ENCODE peak calls at places on chromosome 13, in ten cellular contexts. W, H, J, G, B, Q, T, L, E and Z are unnamed samples.

GRCh38 chr13:19838726-19839342 is 24.6 kb downstream of the ZMYM5 start:
- DNase-seq in W (peak), H (no peak), J (no peak), G (peak), B (no peak), Q (no peak), T (no peak), L (no peak), E (no peak), Z (peak)

GRCh38 chr13:40440990-40441820 is 225.2 kb downstream of the FOXO1 start:
- DNase-seq in W (peak), H (no peak), J (no peak), G (peak), B (no peak), Q (peak), T (no peak), L (no peak), E (no peak), Z (peak)

GRCh38 chr13:76822691-76823267 is 63.4 kb downstream of the KCTD12 start:
- DNase-seq in W (peak), H (no peak), J (no peak), G (peak), B (no peak), Q (peak), T (no peak), L (peak), E (no peak), Z (peak)

GRCh38 chr13:42525035-42525504 is 48.9 kb upstream of the TNFSF11 start:
- DNase-seq in W (peak), H (no peak), J (no peak), G (peak), B (no peak), Q (peak), T (no peak), L (no peak), E (no peak), Z (peak)

GRCh38 chr13:37960427-37960826 is 90.9 kb upstream of the TRPC4 start:
- DNase-seq in W (peak), H (no peak), J (no peak), G (no peak), B (no peak), Q (no peak), T (no peak), L (no peak), E (no peak), Z (no peak)

GRCh38 chr13:94121686-94122085 is 357.8 kb downstream of the DCT start:
- DNase-seq in W (peak), H (no peak), J (no peak), G (peak), B (no peak), Q (peak), T (no peak), L (no peak), E (no peak), Z (peak)

GRCh38 chr13:22812793-22813192 is 368.0 kb upstream of the SGCG start:
- DNase-seq in W (no peak), H (no peak), J (no peak), G (no peak), B (no peak), Q (no peak), T (no peak), L (no peak), E (no peak), Z (no peak)

GRCh38 chr13:75489502-75490263 is 7.7 kb upstream of the TBC1D4 start:
- DNase-seq in W (peak), H (no peak), J (no peak), G (peak), B (no peak), Q (peak), T (no peak), L (no peak), E (no peak), Z (peak)

GRCh38 chr13:88675997-88676396 is 1004.8 kb downstream of the SLITRK5 start:
- DNase-seq in W (no peak), H (no peak), J (no peak), G (no peak), B (no peak), Q (no peak), T (no peak), L (no peak), E (no peak), Z (no peak)

GRCh38 chr13:75505966-75506365 is 24.0 kb upstream of the TBC1D4 start:
- DNase-seq in W (no peak), H (no peak), J (no peak), G (no peak), B (no peak), Q (no peak), T (no peak), L (no peak), E (no peak), Z (no peak)

GRCh38 chr13:91909617-91910016 is 511.2 kb downstream of the GPC5 start:
- DNase-seq in W (no peak), H (no peak), J (no peak), G (no peak), B (no peak), Q (no peak), T (no peak), L (no peak), E (no peak), Z (no peak)

GRCh38 chr13:112034846-112035245 is 32.1 kb upstream of the SOX1 start:
- DNase-seq in W (no peak), H (no peak), J (no peak), G (no peak), B (no peak), Q (no peak), T (no peak), L (no peak), E (no peak), Z (no peak)

GRCh38 chr13:41746259-41746658 is 214.7 kb downstream of the VWA8 start:
- DNase-seq in W (peak), H (no peak), J (no peak), G (peak), B (no peak), Q (peak), T (no peak), L (no peak), E (no peak), Z (peak)

GRCh38 chr13:51221674-51222509 is at the start of gene FAM124A:
- DNase-seq in W (peak), H (peak), J (no peak), G (peak), B (peak), Q (peak), T (peak), L (peak), E (no peak), Z (no peak)

GRCh38 chr13:71866173-71867091 is 572 bp downstream of the DACH1 start:
- DNase-seq in W (no peak), H (no peak), J (peak), G (no peak), B (peak), Q (peak), T (no peak), L (peak), E (peak), Z (no peak)

GRCh38 chr13:82147526-82147925 is 1734.7 kb downstream of the SLITRK1 start:
- DNase-seq in W (peak), H (no peak), J (no peak), G (peak), B (no peak), Q (no peak), T (no peak), L (no peak), E (no peak), Z (no peak)

GRCh38 chr13:113393226-113393571 is 29.3 kb upstream of the GRTP1 start:
- DNase-seq in W (no peak), H (no peak), J (no peak), G (no peak), B (peak), Q (no peak), T (no peak), L (no peak), E (no peak), Z (no peak)